ENCODE peak calls at places on chromosomes 2 and 18, in four cellular contexts. One of them, this sample, is unnamed.
A peak's percentile ranks its signal among the peaks of the same experiment; 100 is the strongest.

GRCh38 chr2:171409436-171409971 is 24.3 kb downstream of the METTL8 start:
- DNase-seq in NCI-H1694: no peak
- DNase-seq in PC-3: no peak
- DNase-seq in HTR-8/SVneo: no peak
- DNase-seq in this sample: no peak

GRCh38 chr2:188452084-188452483 is 160.4 kb downstream of the GULP1 start:
- DNase-seq in PC-3: no peak
- DNase-seq in HTR-8/SVneo: no peak
- DNase-seq in NCI-H1694: no peak
- DNase-seq in this sample: no peak

GRCh38 chr2:215171151-215171550 is 32.7 kb upstream of the ABCA12 start:
- DNase-seq in NCI-H1694: no peak
- DNase-seq in HTR-8/SVneo: peak; percentile 34
- DNase-seq in PC-3: peak; percentile 53
- DNase-seq in this sample: no peak

GRCh38 chr2:111659361-111660281 is 224.4 kb downstream of the ANAPC1 start:
- DNase-seq in NCI-H1694: no peak
- DNase-seq in PC-3: peak; percentile 94
- DNase-seq in HTR-8/SVneo: peak; percentile 67
- DNase-seq in this sample: no peak

GRCh38 chr18:48813833-48814489 is 136.8 kb downstream of the SMAD7 start:
- DNase-seq in HTR-8/SVneo: no peak
- DNase-seq in NCI-H1694: no peak
- DNase-seq in PC-3: peak; percentile 4
- DNase-seq in this sample: no peak

GRCh38 chr18:48889981-48890735 is 60.6 kb downstream of the SMAD7 start:
- DNase-seq in HTR-8/SVneo: no peak
- DNase-seq in PC-3: no peak
- DNase-seq in NCI-H1694: no peak
- DNase-seq in this sample: no peak

GRCh38 chr2:133418021-133418420 is 150.2 kb downstream of the NCKAP5 start:
- DNase-seq in PC-3: no peak
- DNase-seq in HTR-8/SVneo: no peak
- DNase-seq in NCI-H1694: no peak
- DNase-seq in this sample: no peak

GRCh38 chr2:207202645-207203044 is 36.9 kb upstream of the KLF7 start:
- DNase-seq in HTR-8/SVneo: peak; percentile 24
- DNase-seq in NCI-H1694: no peak
- DNase-seq in PC-3: peak; percentile 71
- DNase-seq in this sample: no peak

GRCh38 chr18:12336887-12337286 is 28.8 kb downstream of the TUBB6 start:
- DNase-seq in NCI-H1694: no peak
- DNase-seq in PC-3: peak; percentile 90
- DNase-seq in HTR-8/SVneo: peak; percentile 10
- DNase-seq in this sample: no peak

GRCh38 chr18:50727721-50728470 is 91.9 kb downstream of the MRO start:
- DNase-seq in NCI-H1694: no peak
- DNase-seq in PC-3: no peak
- DNase-seq in HTR-8/SVneo: no peak
- DNase-seq in this sample: no peak

GRCh38 chr2:181846840-181847554 is 44.5 kb upstream of the ITPRID2 start:
- DNase-seq in NCI-H1694: no peak
- DNase-seq in HTR-8/SVneo: no peak
- DNase-seq in PC-3: no peak
- DNase-seq in this sample: no peak

GRCh38 chr2:177148477-177149154 is 64.0 kb upstream of the HNRNPA3 start:
- DNase-seq in PC-3: peak; percentile 88
- DNase-seq in HTR-8/SVneo: peak; percentile 75
- DNase-seq in NCI-H1694: peak; percentile 82
- DNase-seq in this sample: peak; percentile 97

GRCh38 chr2:216909541-216910175 is 49.8 kb upstream of the TNP1 start:
- DNase-seq in NCI-H1694: peak; percentile 88
- DNase-seq in HTR-8/SVneo: no peak
- DNase-seq in PC-3: no peak
- DNase-seq in this sample: no peak

GRCh38 chr2:30664761-30665358 is 142.4 kb downstream of the CAPN13 start:
- DNase-seq in PC-3: peak; percentile 94
- DNase-seq in HTR-8/SVneo: peak; percentile 86
- DNase-seq in NCI-H1694: no peak
- DNase-seq in this sample: no peak

GRCh38 chr2:196482119-196483065 is 157.1 kb upstream of the CCDC150 start:
- DNase-seq in PC-3: peak; percentile 59
- DNase-seq in NCI-H1694: no peak
- DNase-seq in HTR-8/SVneo: no peak
- DNase-seq in this sample: no peak

GRCh38 chr2:235005603-235006259 is 53.9 kb downstream of the SH3BP4 start:
- DNase-seq in PC-3: no peak
- DNase-seq in HTR-8/SVneo: no peak
- DNase-seq in NCI-H1694: no peak
- DNase-seq in this sample: peak; percentile 35

GRCh38 chr2:112321375-112322320 is 46.3 kb downstream of the ZC3H6 start:
- DNase-seq in PC-3: no peak
- DNase-seq in HTR-8/SVneo: no peak
- DNase-seq in NCI-H1694: no peak
- DNase-seq in this sample: no peak

GRCh38 chr18:26039203-26039602 is 51.2 kb downstream of the SS18 start:
- DNase-seq in PC-3: no peak
- DNase-seq in NCI-H1694: no peak
- DNase-seq in HTR-8/SVneo: no peak
- DNase-seq in this sample: no peak

GRCh38 chr2:203341741-203342310 is 13.6 kb downstream of the ABI2 start:
- DNase-seq in HTR-8/SVneo: no peak
- DNase-seq in PC-3: peak; percentile 34
- DNase-seq in NCI-H1694: no peak
- DNase-seq in this sample: no peak

GRCh38 chr2:159186462-159186861 is 100.0 kb downstream of the WDSUB1 start:
- DNase-seq in PC-3: no peak
- DNase-seq in HTR-8/SVneo: no peak
- DNase-seq in NCI-H1694: no peak
- DNase-seq in this sample: no peak

GRCh38 chr2:217085543-217085942 is 225.7 kb upstream of the TNP1 start:
- DNase-seq in NCI-H1694: no peak
- DNase-seq in PC-3: no peak
- DNase-seq in HTR-8/SVneo: no peak
- DNase-seq in this sample: no peak

GRCh38 chr18:73975266-73975665 is 172.4 kb downstream of the FBXO15 start:
- DNase-seq in HTR-8/SVneo: no peak
- DNase-seq in NCI-H1694: no peak
- DNase-seq in PC-3: no peak
- DNase-seq in this sample: no peak

GRCh38 chr18:60894254-60894945 is 438.8 kb upstream of the CDH20 start:
- DNase-seq in PC-3: peak; percentile 7
- DNase-seq in HTR-8/SVneo: no peak
- DNase-seq in NCI-H1694: no peak
- DNase-seq in this sample: no peak

GRCh38 chr2:190723397-190724090 is 74.7 kb downstream of the NAB1 start:
- DNase-seq in NCI-H1694: no peak
- DNase-seq in PC-3: no peak
- DNase-seq in HTR-8/SVneo: no peak
- DNase-seq in this sample: no peak

GRCh38 chr2:47269316-47270232 is 114.5 kb upstream of the STPG4 start:
- DNase-seq in HTR-8/SVneo: peak; percentile 87
- DNase-seq in PC-3: peak; percentile 99
- DNase-seq in NCI-H1694: no peak
- DNase-seq in this sample: no peak

GRCh38 chr2:206260427-206261012 is 13.9 kb upstream of the ZDBF2 start:
- DNase-seq in HTR-8/SVneo: peak; percentile 46
- DNase-seq in NCI-H1694: no peak
- DNase-seq in PC-3: peak; percentile 66
- DNase-seq in this sample: no peak

GRCh38 chr2:129756276-129756675 is 223.2 kb upstream of the RAB6C start:
- DNase-seq in HTR-8/SVneo: no peak
- DNase-seq in NCI-H1694: no peak
- DNase-seq in PC-3: no peak
- DNase-seq in this sample: no peak

This sample was measured in NCI-H524 treated with DMSO at 0.1 percent for 48 hours.